ENCODE peak calls at places on chromosome 4, in four cellular contexts. One of them, this sample, is unnamed.
A peak's percentile ranks its signal among the peaks of the same experiment; 100 is the strongest.

GRCh38 chr4:175394213-175394612 is 417.9 kb downstream of the GPM6A start:
- DNase-seq in adrenal gland: no peak
- DNase-seq in spleen: no peak
- DNase-seq in cardiac muscle cell: no peak
- DNase-seq in this sample: no peak

GRCh38 chr4:73458184-73459047 is 22.4 kb downstream of the AFP start:
- DNase-seq in spleen: no peak
- DNase-seq in adrenal gland: no peak
- DNase-seq in cardiac muscle cell: no peak
- DNase-seq in this sample: no peak

GRCh38 chr4:133694416-133694815 is 507.2 kb downstream of the PABPC4L start:
- DNase-seq in spleen: no peak
- DNase-seq in cardiac muscle cell: peak; percentile 35
- DNase-seq in adrenal gland: no peak
- DNase-seq in this sample: no peak

GRCh38 chr4:154738426-154738825 is 5.4 kb upstream of the LRAT start:
- DNase-seq in adrenal gland: no peak
- DNase-seq in cardiac muscle cell: no peak
- DNase-seq in spleen: no peak
- DNase-seq in this sample: no peak

GRCh38 chr4:163568835-163569234 is 74.3 kb downstream of the TMA16 start:
- DNase-seq in cardiac muscle cell: no peak
- DNase-seq in adrenal gland: no peak
- DNase-seq in spleen: no peak
- DNase-seq in this sample: no peak

GRCh38 chr4:6900956-6901355 is 8.7 kb upstream of the TBC1D14 start:
- DNase-seq in cardiac muscle cell: no peak
- DNase-seq in adrenal gland: peak; percentile 5
- DNase-seq in spleen: peak; percentile 75
- DNase-seq in this sample: peak; percentile 28

GRCh38 chr4:176774852-176775251 is 17.9 kb downstream of the VEGFC start:
- DNase-seq in cardiac muscle cell: no peak
- DNase-seq in adrenal gland: no peak
- DNase-seq in spleen: no peak
- DNase-seq in this sample: no peak

GRCh38 chr4:21879187-21879586 is 69.4 kb downstream of the KCNIP4 start:
- DNase-seq in cardiac muscle cell: peak; percentile 32
- DNase-seq in spleen: no peak
- DNase-seq in adrenal gland: no peak
- DNase-seq in this sample: no peak

GRCh38 chr4:7802093-7802726 is 137.5 kb downstream of the AFAP1 start:
- DNase-seq in adrenal gland: peak; percentile 84
- DNase-seq in cardiac muscle cell: peak; percentile 88
- DNase-seq in spleen: peak; percentile 87
- DNase-seq in this sample: peak; percentile 87

GRCh38 chr4:175371091-175371490 is 441.0 kb downstream of the GPM6A start:
- DNase-seq in spleen: no peak
- DNase-seq in adrenal gland: no peak
- DNase-seq in cardiac muscle cell: no peak
- DNase-seq in this sample: no peak

GRCh38 chr4:105637409-105638258 is 70.9 kb downstream of the INTS12 start:
- DNase-seq in spleen: peak; percentile 79
- DNase-seq in cardiac muscle cell: peak; percentile 65
- DNase-seq in adrenal gland: peak; percentile 73
- DNase-seq in this sample: no peak

GRCh38 chr4:23614284-23614892 is 275.5 kb downstream of the PPARGC1A start:
- DNase-seq in cardiac muscle cell: peak; percentile 42
- DNase-seq in spleen: no peak
- DNase-seq in adrenal gland: peak; percentile 32
- DNase-seq in this sample: peak; percentile 26

GRCh38 chr4:46124773-46125172 is 919 bp upstream of the GABRG1 start:
- DNase-seq in adrenal gland: peak; percentile 17
- DNase-seq in spleen: no peak
- DNase-seq in cardiac muscle cell: no peak
- DNase-seq in this sample: no peak

GRCh38 chr4:147011386-147011785 is 65.7 kb upstream of the TTC29 start:
- DNase-seq in cardiac muscle cell: no peak
- DNase-seq in spleen: no peak
- DNase-seq in adrenal gland: no peak
- DNase-seq in this sample: no peak

GRCh38 chr4:82217986-82218715 is 155.6 kb downstream of the HNRNPD start:
- DNase-seq in spleen: no peak
- DNase-seq in adrenal gland: no peak
- DNase-seq in cardiac muscle cell: peak; percentile 8
- DNase-seq in this sample: no peak

GRCh38 chr4:164509951-164510350 is 244.0 kb upstream of the SMIM31 start:
- DNase-seq in spleen: no peak
- DNase-seq in adrenal gland: no peak
- DNase-seq in cardiac muscle cell: no peak
- DNase-seq in this sample: no peak

GRCh38 chr4:183906736-183907651 is 1.9 kb downstream of the STOX2 start:
- DNase-seq in adrenal gland: no peak
- DNase-seq in cardiac muscle cell: peak; percentile 6
- DNase-seq in spleen: no peak
- DNase-seq in this sample: no peak

GRCh38 chr4:116926631-116927295 is 158.6 kb downstream of the TRAM1L1 start:
- DNase-seq in adrenal gland: no peak
- DNase-seq in cardiac muscle cell: no peak
- DNase-seq in spleen: no peak
- DNase-seq in this sample: no peak
- TF ChIP-seq CTCF in adrenal gland: no peak
- TF ChIP-seq CTCF in cardiac muscle cell: no peak
- TF ChIP-seq CTCF in spleen: no peak
- TF ChIP-seq CTCF in this sample: no peak

GRCh38 chr4:118012142-118012541 is 22.1 kb upstream of the NDST3 start:
- DNase-seq in cardiac muscle cell: no peak
- DNase-seq in spleen: no peak
- DNase-seq in adrenal gland: no peak
- DNase-seq in this sample: no peak
- TF ChIP-seq CTCF in cardiac muscle cell: no peak
- TF ChIP-seq CTCF in spleen: no peak
- TF ChIP-seq CTCF in adrenal gland: no peak
- TF ChIP-seq CTCF in this sample: no peak

GRCh38 chr4:37429906-37430305 is 185.4 kb downstream of the NWD2 start:
- DNase-seq in cardiac muscle cell: no peak
- DNase-seq in adrenal gland: no peak
- DNase-seq in spleen: no peak
- DNase-seq in this sample: no peak

GRCh38 chr4:37438880-37439279 is 194.3 kb downstream of the NWD2 start:
- DNase-seq in adrenal gland: no peak
- DNase-seq in cardiac muscle cell: no peak
- DNase-seq in spleen: no peak
- DNase-seq in this sample: no peak

GRCh38 chr4:37430718-37431416 is 186.3 kb downstream of the NWD2 start:
- DNase-seq in cardiac muscle cell: no peak
- DNase-seq in adrenal gland: no peak
- DNase-seq in spleen: no peak
- DNase-seq in this sample: no peak

GRCh38 chr4:37431417-37431743 is 186.8 kb downstream of the NWD2 start:
- DNase-seq in adrenal gland: no peak
- DNase-seq in spleen: no peak
- DNase-seq in cardiac muscle cell: no peak
- DNase-seq in this sample: no peak

DNA sequence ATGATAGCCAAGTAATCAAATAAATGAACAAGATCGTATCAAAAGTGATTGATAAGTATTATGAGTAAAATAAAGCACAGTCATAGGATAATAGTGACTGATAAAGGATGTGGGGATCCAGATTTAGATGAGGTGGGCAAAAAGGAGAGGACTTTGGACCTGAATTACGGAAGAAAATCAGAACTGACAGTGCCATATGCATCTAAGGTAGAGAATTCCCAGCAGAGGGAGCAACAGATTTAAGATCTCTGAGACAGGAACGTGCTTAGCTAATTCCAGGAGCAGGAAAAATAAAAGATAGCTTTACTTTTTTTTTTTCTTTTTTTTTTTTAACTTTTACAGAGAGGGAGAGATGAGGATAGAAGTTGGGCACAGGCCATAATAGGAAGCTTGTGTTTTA is 189.9 kb downstream of the NWD2 start:
- DNase-seq in cardiac muscle cell: peak; percentile 44
- DNase-seq in spleen: no peak
- DNase-seq in adrenal gland: no peak
- DNase-seq in this sample: no peak
- TF ChIP-seq CTCF in cardiac muscle cell: peak; percentile 34
- TF ChIP-seq CTCF in spleen: no peak
- TF ChIP-seq CTCF in adrenal gland: no peak
- TF ChIP-seq CTCF in this sample: no peak

DNA sequence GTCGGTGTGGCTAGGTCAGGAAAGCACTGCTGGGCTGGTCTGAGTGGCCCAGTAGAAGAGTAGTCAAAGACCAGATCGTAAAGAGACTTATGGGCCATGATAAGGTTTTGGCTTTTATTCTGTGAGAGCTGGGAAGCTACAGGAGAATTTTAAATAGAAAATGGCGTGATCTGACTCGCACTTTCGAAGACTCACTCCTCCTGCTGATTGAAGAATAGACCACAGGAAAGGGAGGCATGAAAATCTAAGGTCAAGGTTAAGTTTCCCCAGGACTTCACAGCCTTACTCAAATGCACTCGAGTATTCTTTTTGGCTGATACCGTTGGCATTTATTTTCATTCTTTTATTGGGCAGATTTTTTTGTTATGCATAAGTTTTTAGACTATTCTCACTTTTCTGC is 231.4 kb upstream of the ANKRD50 start:
- DNase-seq in adrenal gland: no peak
- DNase-seq in spleen: no peak
- DNase-seq in cardiac muscle cell: no peak
- DNase-seq in this sample: no peak
- TF ChIP-seq CTCF in adrenal gland: no peak
- TF ChIP-seq CTCF in spleen: no peak
- TF ChIP-seq CTCF in cardiac muscle cell: no peak
- TF ChIP-seq CTCF in this sample: no peak

DNA sequence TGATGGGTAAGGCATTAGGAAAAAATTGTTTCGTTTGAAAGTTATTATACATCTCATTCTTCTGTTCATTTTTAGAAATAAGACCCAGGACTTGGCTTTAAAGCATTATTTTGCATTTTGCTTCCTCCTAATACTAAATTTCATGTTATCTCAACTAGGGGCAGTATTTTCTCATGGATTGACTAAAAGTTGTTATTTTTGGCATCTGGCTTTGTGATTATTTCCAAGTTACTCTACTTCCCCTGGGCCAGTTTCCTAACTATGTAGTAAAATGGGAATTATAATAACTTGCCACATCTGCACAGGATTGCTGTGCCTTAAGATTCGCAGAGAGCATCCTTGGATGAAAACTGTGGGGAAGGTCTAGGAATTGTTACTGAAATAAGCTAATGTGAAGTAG is 3.0 kb downstream of the RBPJ start:
- DNase-seq in cardiac muscle cell: peak; percentile 67
- DNase-seq in spleen: no peak
- DNase-seq in adrenal gland: no peak
- DNase-seq in this sample: no peak
- TF ChIP-seq CTCF in cardiac muscle cell: peak; percentile 25
- TF ChIP-seq CTCF in spleen: no peak
- TF ChIP-seq CTCF in adrenal gland: no peak
- TF ChIP-seq CTCF in this sample: no peak

This sample was measured in GM13976.